ENCODE peak calls at places on chromosomes 2 and 18, in seven cellular contexts. One of them, this sample, is unnamed.

GRCh38 chr2:26438926-26439325 is 37.2 kb downstream of the DRC1 start:
- DNase-seq in endothelial cell: no peak
- DNase-seq in GM23338: no peak
- DNase-seq in skeletal muscle cell: no peak
- DNase-seq in activated CD4-positive, alpha-beta T cell treated with anti-CD3 and anti-CD28 coated beads, Interleukin-2, amount 10 ng/mL, durations not matched to agents 24 days and 14 days: no peak
- DNase-seq in ovary: no peak
- DNase-seq in heart right ventricle: no peak
- DNase-seq in this sample: no peak

GRCh38 chr18:21741511-21742322 is 1.1 kb downstream of the MIB1 start:
- DNase-seq in endothelial cell: peak; percentile 44
- DNase-seq in GM23338: peak; percentile 37
- DNase-seq in skeletal muscle cell: no peak
- DNase-seq in activated CD4-positive, alpha-beta T cell treated with anti-CD3 and anti-CD28 coated beads, Interleukin-2, amount 10 ng/mL, durations not matched to agents 24 days and 14 days: no peak
- DNase-seq in ovary: peak; percentile 69
- DNase-seq in heart right ventricle: peak; percentile 30
- DNase-seq in this sample: peak; percentile 83

GRCh38 chr18:6054443-6054842 is 159.1 kb upstream of the TMEM200C start:
- DNase-seq in endothelial cell: no peak
- DNase-seq in GM23338: no peak
- DNase-seq in skeletal muscle cell: no peak
- DNase-seq in activated CD4-positive, alpha-beta T cell treated with anti-CD3 and anti-CD28 coated beads, Interleukin-2, amount 10 ng/mL, durations not matched to agents 24 days and 14 days: no peak
- DNase-seq in ovary: no peak
- DNase-seq in heart right ventricle: no peak
- DNase-seq in this sample: no peak

GRCh38 chr18:839224-840079 is 27.4 kb upstream of the YES1 start:
- DNase-seq in endothelial cell: peak; percentile 97
- DNase-seq in GM23338: peak; percentile 93
- DNase-seq in skeletal muscle cell: peak; percentile 28
- DNase-seq in activated CD4-positive, alpha-beta T cell treated with anti-CD3 and anti-CD28 coated beads, Interleukin-2, amount 10 ng/mL, durations not matched to agents 24 days and 14 days: peak; percentile 96
- DNase-seq in ovary: peak; percentile 91
- DNase-seq in heart right ventricle: peak; percentile 89
- DNase-seq in this sample: peak; percentile 77

GRCh38 chr2:141323571-141323970 is 807.2 kb downstream of the LRP1B start:
- DNase-seq in endothelial cell: no peak
- DNase-seq in GM23338: no peak
- DNase-seq in skeletal muscle cell: no peak
- DNase-seq in activated CD4-positive, alpha-beta T cell treated with anti-CD3 and anti-CD28 coated beads, Interleukin-2, amount 10 ng/mL, durations not matched to agents 24 days and 14 days: no peak
- DNase-seq in ovary: no peak
- DNase-seq in heart right ventricle: no peak
- DNase-seq in this sample: no peak

GRCh38 chr2:172655091-172655837 is 80.4 kb upstream of the RAPGEF4 start:
- DNase-seq in endothelial cell: no peak
- DNase-seq in GM23338: no peak
- DNase-seq in skeletal muscle cell: peak; percentile 81
- DNase-seq in activated CD4-positive, alpha-beta T cell treated with anti-CD3 and anti-CD28 coated beads, Interleukin-2, amount 10 ng/mL, durations not matched to agents 24 days and 14 days: no peak
- DNase-seq in ovary: no peak
- DNase-seq in heart right ventricle: no peak
- DNase-seq in this sample: no peak

GRCh38 chr2:220687231-220687843 is 884.8 kb downstream of the EPHA4 start:
- DNase-seq in endothelial cell: peak; percentile 67
- DNase-seq in GM23338: peak; percentile 74
- DNase-seq in skeletal muscle cell: peak; percentile 14
- DNase-seq in activated CD4-positive, alpha-beta T cell treated with anti-CD3 and anti-CD28 coated beads, Interleukin-2, amount 10 ng/mL, durations not matched to agents 24 days and 14 days: peak; percentile 86
- DNase-seq in ovary: peak; percentile 69
- DNase-seq in heart right ventricle: peak; percentile 50
- DNase-seq in this sample: peak; percentile 42

GRCh38 chr2:160974803-160975202 is 185.4 kb upstream of the TANK start:
- DNase-seq in endothelial cell: no peak
- DNase-seq in GM23338: no peak
- DNase-seq in skeletal muscle cell: peak; percentile 20
- DNase-seq in activated CD4-positive, alpha-beta T cell treated with anti-CD3 and anti-CD28 coated beads, Interleukin-2, amount 10 ng/mL, durations not matched to agents 24 days and 14 days: no peak
- DNase-seq in ovary: no peak
- DNase-seq in heart right ventricle: no peak
- DNase-seq in this sample: no peak

GRCh38 chr2:216991563-216991962 is 131.7 kb upstream of the TNP1 start:
- DNase-seq in endothelial cell: no peak
- DNase-seq in GM23338: no peak
- DNase-seq in skeletal muscle cell: no peak
- DNase-seq in activated CD4-positive, alpha-beta T cell treated with anti-CD3 and anti-CD28 coated beads, Interleukin-2, amount 10 ng/mL, durations not matched to agents 24 days and 14 days: no peak
- DNase-seq in ovary: no peak
- DNase-seq in heart right ventricle: peak; percentile 46
- DNase-seq in this sample: no peak